ENCODE peak calls at places on chromosomes 5 and 9, in ten cellular contexts. One of them, this sample, is unnamed.

GRCh38 chr9:109143881-109144562 is 23.0 kb downstream of the FRRS1L start:
- DNase-seq in AG10803: peak
- DNase-seq in foreskin fibroblast: peak
- DNase-seq in WERI-Rb-1: peak
- DNase-seq in fibroblast of pulmonary artery: peak
- DNase-seq in GM23338: peak
- DNase-seq in GM23248: peak
- DNase-seq in CD8-positive, alpha-beta T cell: no peak
- DNase-seq in brain microvascular endothelial cell: peak
- DNase-seq in lower leg skin: no peak
- DNase-seq in this sample: no peak

GRCh38 chr5:165423697-165424299 is 1918.4 kb downstream of the MAT2B start:
- DNase-seq in GM23338: no peak
- DNase-seq in GM23248: no peak
- DNase-seq in foreskin fibroblast: no peak
- DNase-seq in AG10803: no peak
- DNase-seq in fibroblast of pulmonary artery: no peak
- DNase-seq in WERI-Rb-1: no peak
- DNase-seq in brain microvascular endothelial cell: no peak
- DNase-seq in lower leg skin: no peak
- DNase-seq in CD8-positive, alpha-beta T cell: no peak
- DNase-seq in this sample: no peak

GRCh38 chr9:34457266-34458012 is 931 bp downstream of the FAM219A start:
- DNase-seq in CD8-positive, alpha-beta T cell: no peak
- DNase-seq in GM23248: peak
- DNase-seq in brain microvascular endothelial cell: peak
- DNase-seq in foreskin fibroblast: peak
- DNase-seq in WERI-Rb-1: peak
- DNase-seq in fibroblast of pulmonary artery: peak
- DNase-seq in GM23338: peak
- DNase-seq in AG10803: peak
- DNase-seq in lower leg skin: peak
- DNase-seq in this sample: peak

GRCh38 chr5:24635217-24635616 is 9.6 kb downstream of the CDH10 start:
- DNase-seq in lower leg skin: no peak
- DNase-seq in brain microvascular endothelial cell: no peak
- DNase-seq in GM23338: no peak
- DNase-seq in CD8-positive, alpha-beta T cell: no peak
- DNase-seq in fibroblast of pulmonary artery: no peak
- DNase-seq in WERI-Rb-1: no peak
- DNase-seq in GM23248: no peak
- DNase-seq in foreskin fibroblast: no peak
- DNase-seq in AG10803: no peak
- DNase-seq in this sample: no peak

GRCh38 chr5:55187370-55187769 is 14.4 kb upstream of the CDC20B start:
- DNase-seq in AG10803: no peak
- DNase-seq in WERI-Rb-1: no peak
- DNase-seq in lower leg skin: no peak
- DNase-seq in GM23338: peak
- DNase-seq in foreskin fibroblast: no peak
- DNase-seq in brain microvascular endothelial cell: no peak
- DNase-seq in CD8-positive, alpha-beta T cell: no peak
- DNase-seq in GM23248: peak
- DNase-seq in fibroblast of pulmonary artery: peak
- DNase-seq in this sample: no peak

GRCh38 chr5:151357792-151358191 is 10.4 kb upstream of the SLC36A2 start:
- DNase-seq in CD8-positive, alpha-beta T cell: no peak
- DNase-seq in foreskin fibroblast: no peak
- DNase-seq in fibroblast of pulmonary artery: no peak
- DNase-seq in AG10803: no peak
- DNase-seq in GM23338: no peak
- DNase-seq in WERI-Rb-1: no peak
- DNase-seq in brain microvascular endothelial cell: no peak
- DNase-seq in lower leg skin: no peak
- DNase-seq in GM23248: peak
- DNase-seq in this sample: no peak

GRCh38 chr9:69542942-69543704 is 129.0 kb downstream of the APBA1 start:
- DNase-seq in AG10803: no peak
- DNase-seq in GM23338: peak
- DNase-seq in CD8-positive, alpha-beta T cell: no peak
- DNase-seq in fibroblast of pulmonary artery: no peak
- DNase-seq in lower leg skin: no peak
- DNase-seq in brain microvascular endothelial cell: no peak
- DNase-seq in WERI-Rb-1: no peak
- DNase-seq in GM23248: peak
- DNase-seq in foreskin fibroblast: peak
- DNase-seq in this sample: no peak

GRCh38 chr9:89655047-89655989 is 50.5 kb downstream of the GADD45G start:
- DNase-seq in WERI-Rb-1: no peak
- DNase-seq in GM23248: no peak
- DNase-seq in foreskin fibroblast: no peak
- DNase-seq in GM23338: no peak
- DNase-seq in CD8-positive, alpha-beta T cell: no peak
- DNase-seq in brain microvascular endothelial cell: no peak
- DNase-seq in AG10803: no peak
- DNase-seq in fibroblast of pulmonary artery: no peak
- DNase-seq in lower leg skin: no peak
- DNase-seq in this sample: no peak

GRCh38 chr5:160118349-160119141 is 705 bp downstream of the PWWP2A start:
- DNase-seq in CD8-positive, alpha-beta T cell: peak
- DNase-seq in AG10803: no peak
- DNase-seq in GM23248: no peak
- DNase-seq in WERI-Rb-1: peak
- DNase-seq in GM23338: peak
- DNase-seq in foreskin fibroblast: peak
- DNase-seq in brain microvascular endothelial cell: no peak
- DNase-seq in lower leg skin: peak
- DNase-seq in fibroblast of pulmonary artery: peak
- DNase-seq in this sample: peak

GRCh38 chr9:95085861-95086563 is 231.5 kb downstream of the FANCC start:
- DNase-seq in brain microvascular endothelial cell: no peak
- DNase-seq in foreskin fibroblast: no peak
- DNase-seq in GM23248: no peak
- DNase-seq in AG10803: no peak
- DNase-seq in WERI-Rb-1: no peak
- DNase-seq in fibroblast of pulmonary artery: no peak
- DNase-seq in lower leg skin: no peak
- DNase-seq in GM23338: no peak
- DNase-seq in CD8-positive, alpha-beta T cell: no peak
- DNase-seq in this sample: no peak

GRCh38 chr5:72189135-72189534 is 81.9 kb downstream of the MAP1B start:
- DNase-seq in WERI-Rb-1: no peak
- DNase-seq in GM23338: no peak
- DNase-seq in fibroblast of pulmonary artery: no peak
- DNase-seq in GM23248: no peak
- DNase-seq in AG10803: no peak
- DNase-seq in foreskin fibroblast: no peak
- DNase-seq in CD8-positive, alpha-beta T cell: no peak
- DNase-seq in lower leg skin: no peak
- DNase-seq in brain microvascular endothelial cell: no peak
- DNase-seq in this sample: no peak

GRCh38 chr5:138869763-138870500 is 5.2 kb downstream of the LRRTM2 start:
- DNase-seq in lower leg skin: no peak
- DNase-seq in foreskin fibroblast: no peak
- DNase-seq in brain microvascular endothelial cell: peak
- DNase-seq in WERI-Rb-1: no peak
- DNase-seq in CD8-positive, alpha-beta T cell: no peak
- DNase-seq in GM23248: peak
- DNase-seq in GM23338: no peak
- DNase-seq in AG10803: no peak
- DNase-seq in fibroblast of pulmonary artery: peak
- DNase-seq in this sample: no peak

GRCh38 chr9:130791279-130791894 is 43.7 kb upstream of the ABL1 start:
- DNase-seq in GM23338: no peak
- DNase-seq in brain microvascular endothelial cell: no peak
- DNase-seq in WERI-Rb-1: no peak
- DNase-seq in foreskin fibroblast: no peak
- DNase-seq in lower leg skin: no peak
- DNase-seq in GM23248: no peak
- DNase-seq in AG10803: no peak
- DNase-seq in CD8-positive, alpha-beta T cell: no peak
- DNase-seq in fibroblast of pulmonary artery: no peak
- DNase-seq in this sample: no peak

GRCh38 chr9:101636247-101636646 is 41.5 kb upstream of the PPP3R2 start:
- DNase-seq in GM23338: no peak
- DNase-seq in WERI-Rb-1: no peak
- DNase-seq in CD8-positive, alpha-beta T cell: no peak
- DNase-seq in foreskin fibroblast: no peak
- DNase-seq in AG10803: no peak
- DNase-seq in lower leg skin: no peak
- DNase-seq in fibroblast of pulmonary artery: no peak
- DNase-seq in GM23248: no peak
- DNase-seq in brain microvascular endothelial cell: no peak
- DNase-seq in this sample: no peak
- H3K4me3 ChIP-seq in GM23338: no peak
- H3K4me3 ChIP-seq in WERI-Rb-1: no peak
- H3K4me3 ChIP-seq in CD8-positive, alpha-beta T cell: no peak
- H3K4me3 ChIP-seq in foreskin fibroblast: no peak
- H3K4me3 ChIP-seq in AG10803: no peak
- H3K4me3 ChIP-seq in lower leg skin: no peak
- H3K4me3 ChIP-seq in fibroblast of pulmonary artery: no peak
- H3K4me3 ChIP-seq in GM23248: no peak
- H3K4me3 ChIP-seq in brain microvascular endothelial cell: no peak
- H3K4me3 ChIP-seq in this sample: no peak

GRCh38 chr9:93301291-93301811 is 117.4 kb downstream of the WNK2 start:
- DNase-seq in foreskin fibroblast: no peak
- DNase-seq in GM23338: no peak
- DNase-seq in AG10803: no peak
- DNase-seq in WERI-Rb-1: no peak
- DNase-seq in fibroblast of pulmonary artery: no peak
- DNase-seq in CD8-positive, alpha-beta T cell: no peak
- DNase-seq in brain microvascular endothelial cell: no peak
- DNase-seq in GM23248: no peak
- DNase-seq in lower leg skin: peak
- DNase-seq in this sample: peak

GRCh38 chr9:93303258-93303771 is 119.4 kb downstream of the WNK2 start:
- DNase-seq in GM23338: no peak
- DNase-seq in AG10803: no peak
- DNase-seq in brain microvascular endothelial cell: no peak
- DNase-seq in GM23248: no peak
- DNase-seq in foreskin fibroblast: no peak
- DNase-seq in CD8-positive, alpha-beta T cell: no peak
- DNase-seq in fibroblast of pulmonary artery: no peak
- DNase-seq in WERI-Rb-1: no peak
- DNase-seq in lower leg skin: peak
- DNase-seq in this sample: peak

GRCh38 chr9:93300585-93301081 is 116.7 kb downstream of the WNK2 start:
- DNase-seq in GM23248: no peak
- DNase-seq in lower leg skin: peak
- DNase-seq in fibroblast of pulmonary artery: no peak
- DNase-seq in CD8-positive, alpha-beta T cell: no peak
- DNase-seq in brain microvascular endothelial cell: no peak
- DNase-seq in GM23338: no peak
- DNase-seq in foreskin fibroblast: no peak
- DNase-seq in WERI-Rb-1: peak
- DNase-seq in AG10803: no peak
- DNase-seq in this sample: peak

GRCh38 chr9:93302586-93303257 is 118.8 kb downstream of the WNK2 start:
- DNase-seq in WERI-Rb-1: peak
- DNase-seq in AG10803: peak
- DNase-seq in GM23338: peak
- DNase-seq in GM23248: peak
- DNase-seq in fibroblast of pulmonary artery: peak
- DNase-seq in lower leg skin: peak
- DNase-seq in brain microvascular endothelial cell: peak
- DNase-seq in CD8-positive, alpha-beta T cell: peak
- DNase-seq in foreskin fibroblast: peak
- DNase-seq in this sample: peak

GRCh38 chr9:93301911-93302525 is 118.1 kb downstream of the WNK2 start:
- DNase-seq in foreskin fibroblast: no peak
- DNase-seq in lower leg skin: peak
- DNase-seq in CD8-positive, alpha-beta T cell: no peak
- DNase-seq in fibroblast of pulmonary artery: no peak
- DNase-seq in GM23248: no peak
- DNase-seq in GM23338: no peak
- DNase-seq in AG10803: no peak
- DNase-seq in brain microvascular endothelial cell: no peak
- DNase-seq in WERI-Rb-1: no peak
- DNase-seq in this sample: no peak
- H3K4me3 ChIP-seq in foreskin fibroblast: no peak
- H3K4me3 ChIP-seq in lower leg skin: no peak
- H3K4me3 ChIP-seq in CD8-positive, alpha-beta T cell: no peak
- H3K4me3 ChIP-seq in fibroblast of pulmonary artery: no peak
- H3K4me3 ChIP-seq in GM23248: no peak
- H3K4me3 ChIP-seq in GM23338: no peak
- H3K4me3 ChIP-seq in AG10803: no peak
- H3K4me3 ChIP-seq in brain microvascular endothelial cell: no peak
- H3K4me3 ChIP-seq in WERI-Rb-1: no peak
- H3K4me3 ChIP-seq in this sample: no peak

DNA sequence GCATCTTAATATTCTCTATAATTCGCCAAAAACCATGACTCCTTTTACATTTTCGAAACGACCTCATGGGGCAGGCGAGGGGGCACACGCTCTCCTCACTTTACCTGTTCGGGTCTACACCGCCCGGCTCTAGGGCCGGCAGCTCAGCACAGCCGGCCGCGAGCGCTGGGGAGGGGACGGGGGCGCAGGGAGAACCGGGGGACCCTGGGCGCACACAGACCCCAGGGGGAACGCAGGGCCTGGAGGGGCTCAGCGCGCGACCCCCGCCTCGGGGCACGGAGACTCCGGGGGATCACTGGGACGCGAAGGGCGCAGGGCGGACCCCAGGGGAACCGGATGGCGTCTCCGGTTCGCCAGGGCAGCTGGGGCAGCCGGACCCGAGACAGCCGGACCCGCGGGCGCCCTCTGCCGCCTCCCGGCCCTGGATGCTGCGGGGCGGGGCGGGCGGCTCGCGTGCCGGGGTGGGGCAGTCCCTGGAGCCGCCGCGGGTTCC is at the start of gene AHRR:
- DNase-seq in brain microvascular endothelial cell: peak
- DNase-seq in lower leg skin: peak
- DNase-seq in CD8-positive, alpha-beta T cell: no peak
- DNase-seq in GM23248: peak
- DNase-seq in fibroblast of pulmonary artery: peak
- DNase-seq in WERI-Rb-1: peak
- DNase-seq in foreskin fibroblast: peak
- DNase-seq in AG10803: peak
- DNase-seq in GM23338: peak
- DNase-seq in this sample: no peak
- H3K4me3 ChIP-seq in brain microvascular endothelial cell: peak
- H3K4me3 ChIP-seq in lower leg skin: peak
- H3K4me3 ChIP-seq in CD8-positive, alpha-beta T cell: peak
- H3K4me3 ChIP-seq in GM23248: peak
- H3K4me3 ChIP-seq in fibroblast of pulmonary artery: peak
- H3K4me3 ChIP-seq in WERI-Rb-1: peak
- H3K4me3 ChIP-seq in foreskin fibroblast: peak
- H3K4me3 ChIP-seq in AG10803: peak
- H3K4me3 ChIP-seq in GM23338: peak
- H3K4me3 ChIP-seq in this sample: peak

DNA sequence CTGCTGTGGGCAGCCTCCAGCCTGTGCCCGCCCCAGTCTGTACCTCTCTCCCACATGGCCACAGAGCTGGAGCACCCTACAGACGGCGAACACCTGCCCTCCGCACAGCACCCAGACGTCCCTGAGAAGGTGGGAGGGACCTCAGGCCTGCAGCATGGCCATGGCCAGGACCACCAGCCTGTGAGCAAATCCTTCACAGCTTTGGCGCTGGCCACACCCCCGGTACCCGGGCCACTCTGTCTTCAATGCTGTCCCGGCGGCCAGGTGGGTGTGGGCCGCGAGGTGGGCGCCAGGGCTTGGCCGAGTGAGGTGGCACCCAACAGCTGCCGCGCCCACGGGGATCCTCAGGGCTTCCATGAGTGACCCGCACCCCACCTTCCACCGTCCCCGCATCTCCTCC is 18.7 kb downstream of the NOTCH1 start:
- DNase-seq in brain microvascular endothelial cell: no peak
- DNase-seq in GM23248: no peak
- DNase-seq in fibroblast of pulmonary artery: no peak
- DNase-seq in GM23338: no peak
- DNase-seq in lower leg skin: no peak
- DNase-seq in AG10803: no peak
- DNase-seq in foreskin fibroblast: no peak
- DNase-seq in WERI-Rb-1: peak
- DNase-seq in CD8-positive, alpha-beta T cell: no peak
- DNase-seq in this sample: no peak
- H3K4me3 ChIP-seq in brain microvascular endothelial cell: no peak
- H3K4me3 ChIP-seq in GM23248: no peak
- H3K4me3 ChIP-seq in fibroblast of pulmonary artery: no peak
- H3K4me3 ChIP-seq in GM23338: no peak
- H3K4me3 ChIP-seq in lower leg skin: no peak
- H3K4me3 ChIP-seq in AG10803: no peak
- H3K4me3 ChIP-seq in foreskin fibroblast: no peak
- H3K4me3 ChIP-seq in WERI-Rb-1: peak
- H3K4me3 ChIP-seq in CD8-positive, alpha-beta T cell: no peak
- H3K4me3 ChIP-seq in this sample: no peak

This sample was measured in tibial artery.